ENCODE peak calls at places on chromosomes 2 and 18, in seven cellular contexts. D, E, A, V, S, G and Y are unnamed samples.
A peak's percentile ranks its signal among the peaks of the same experiment; 100 is the strongest.

GRCh38 chr2:27701676-27702075 is 38.0 kb downstream of the SLC4A1AP start:
- DNase-seq in D (no peak), E (no peak), A (no peak), V (no peak), S (no peak), G (no peak), Y (no peak)

GRCh38 chr2:95215018-95215612 is 7.8 kb downstream of the ZNF892 start:
- DNase-seq in D (no peak), E (no peak), A (no peak), V (no peak), S (no peak), G (no peak), Y (no peak)

GRCh38 chr2:86199834-86200177 is 549 bp downstream of the MRPL35 start:
- DNase-seq in D (no peak), E (no peak), A (peak; percentile 12), V (no peak), S (no peak), G (no peak), Y (no peak)

GRCh38 chr2:24830351-24830750 is 37.1 kb downstream of the CENPO start:
- DNase-seq in D (peak; percentile 10), E (no peak), A (peak; percentile 41), V (no peak), S (no peak), G (no peak), Y (no peak)

GRCh38 chr2:144530596-144530995 is 10.7 kb upstream of the ZEB2 start:
- DNase-seq in D (no peak), E (no peak), A (no peak), V (no peak), S (no peak), G (no peak), Y (no peak)

GRCh38 chr18:59041819-59042476 is 97.7 kb upstream of the SEC11C start:
- DNase-seq in D (no peak), E (no peak), A (no peak), V (no peak), S (no peak), G (no peak), Y (no peak)

GRCh38 chr18:56197460-56197859 is 440.9 kb downstream of the TXNL1 start:
- DNase-seq in D (no peak), E (no peak), A (no peak), V (no peak), S (no peak), G (no peak), Y (no peak)

GRCh38 chr2:191384829-191385228 is 139.6 kb downstream of the MYO1B start:
- DNase-seq in D (no peak), E (no peak), A (no peak), V (no peak), S (no peak), G (no peak), Y (no peak)

GRCh38 chr18:45874501-45875184 is 49.2 kb downstream of the SIGLEC15 start:
- DNase-seq in D (no peak), E (no peak), A (no peak), V (no peak), S (no peak), G (peak; percentile 92), Y (no peak)

GRCh38 chr2:171248205-171248662 is 87.5 kb upstream of the TLK1 start:
- DNase-seq in D (no peak), E (no peak), A (no peak), V (no peak), S (no peak), G (peak; percentile 42), Y (no peak)

GRCh38 chr2:153059338-153060052 is 341.1 kb downstream of the ARL6IP6 start:
- DNase-seq in D (peak; percentile 61), E (peak; percentile 56), A (no peak), V (no peak), S (no peak), G (no peak), Y (peak; percentile 66)

GRCh38 chr2:106208874-106209273 is 14.8 kb upstream of the UXS1 start:
- DNase-seq in D (no peak), E (no peak), A (no peak), V (no peak), S (no peak), G (no peak), Y (no peak)

GRCh38 chr18:78558948-78559347 is 420.7 kb upstream of the SALL3 start:
- DNase-seq in D (no peak), E (no peak), A (peak; percentile 40), V (peak; percentile 84), S (no peak), G (no peak), Y (no peak)

GRCh38 chr18:32469190-32469611 is 1.5 kb downstream of the GAREM1 start:
- DNase-seq in D (peak; percentile 19), E (peak; percentile 41), A (peak; percentile 66), V (no peak), S (no peak), G (no peak), Y (no peak)

DNA sequence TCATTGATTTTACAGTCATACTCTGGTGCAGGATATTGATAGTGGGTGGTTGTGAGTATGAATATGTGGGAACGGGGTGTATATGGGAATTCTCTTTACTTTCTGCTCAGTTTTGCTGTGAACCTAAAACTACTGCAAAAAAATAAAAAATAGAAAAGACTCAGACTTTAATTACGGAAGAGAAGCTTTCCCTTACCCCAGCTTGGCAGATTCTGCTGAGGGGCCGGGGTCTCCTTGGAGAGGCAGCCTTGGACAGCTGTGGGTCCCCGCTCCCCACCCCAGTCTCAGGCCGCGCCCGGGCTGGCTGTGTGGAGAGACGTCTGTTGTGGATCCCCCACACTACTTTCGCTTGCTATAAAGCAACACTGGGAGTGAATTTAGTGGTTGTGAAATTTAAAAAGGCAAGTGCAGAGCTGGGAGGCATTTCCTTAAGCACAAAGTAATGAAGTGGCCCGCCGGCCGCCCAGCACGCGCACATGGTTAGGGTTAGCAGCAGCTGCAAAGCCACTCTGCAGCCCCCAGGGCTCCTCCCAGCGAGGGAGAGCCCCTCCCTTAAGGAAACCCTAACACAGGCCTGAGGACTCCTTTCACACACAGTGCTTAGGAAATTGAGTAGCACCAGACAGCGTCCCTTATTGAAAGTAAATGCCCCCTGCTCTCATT is 102.4 kb downstream of the DDX1 start:
- DNase-seq in D (no peak), E (no peak), A (no peak), V (no peak), S (no peak), G (no peak), Y (no peak)
- TF ChIP-seq YY1 in D (no peak), E (no peak), A (no peak), V (no peak), S (no peak), G (no peak), Y (no peak)

GRCh38 chr18:50492061-50492460 is 67.8 kb upstream of the MAPK4 start:
- DNase-seq in D (no peak), E (no peak), A (no peak), V (no peak), S (no peak), G (no peak), Y (no peak)

GRCh38 chr18:50494569-50494968 is 65.3 kb upstream of the MAPK4 start:
- DNase-seq in D (no peak), E (no peak), A (no peak), V (no peak), S (no peak), G (no peak), Y (no peak)
- H3K4me3 ChIP-seq in D (no peak overlapping the region), E (no peak overlapping the region), A (no peak overlapping the region), V (no peak overlapping the region), S (no peak overlapping the region), G (no peak overlapping the region), Y (no peak overlapping the region)

GRCh38 chr18:8686556-8686955 is 18.8 kb upstream of the MTCL1 start:
- DNase-seq in D (no peak), E (no peak), A (no peak), V (no peak), S (no peak), G (no peak), Y (no peak)

GRCh38 chr18:8684577-8684976 is 20.8 kb upstream of the MTCL1 start:
- DNase-seq in D (no peak), E (no peak), A (no peak), V (no peak), S (no peak), G (no peak), Y (no peak)

GRCh38 chr18:8685914-8686216 is 19.5 kb upstream of the MTCL1 start:
- DNase-seq in D (no peak), E (no peak), A (no peak), V (no peak), S (no peak), G (no peak), Y (no peak)

GRCh38 chr18:8688428-8688827 is 16.9 kb upstream of the MTCL1 start:
- DNase-seq in D (no peak), E (no peak), A (no peak), V (no peak), S (no peak), G (no peak), Y (no peak)

DNA sequence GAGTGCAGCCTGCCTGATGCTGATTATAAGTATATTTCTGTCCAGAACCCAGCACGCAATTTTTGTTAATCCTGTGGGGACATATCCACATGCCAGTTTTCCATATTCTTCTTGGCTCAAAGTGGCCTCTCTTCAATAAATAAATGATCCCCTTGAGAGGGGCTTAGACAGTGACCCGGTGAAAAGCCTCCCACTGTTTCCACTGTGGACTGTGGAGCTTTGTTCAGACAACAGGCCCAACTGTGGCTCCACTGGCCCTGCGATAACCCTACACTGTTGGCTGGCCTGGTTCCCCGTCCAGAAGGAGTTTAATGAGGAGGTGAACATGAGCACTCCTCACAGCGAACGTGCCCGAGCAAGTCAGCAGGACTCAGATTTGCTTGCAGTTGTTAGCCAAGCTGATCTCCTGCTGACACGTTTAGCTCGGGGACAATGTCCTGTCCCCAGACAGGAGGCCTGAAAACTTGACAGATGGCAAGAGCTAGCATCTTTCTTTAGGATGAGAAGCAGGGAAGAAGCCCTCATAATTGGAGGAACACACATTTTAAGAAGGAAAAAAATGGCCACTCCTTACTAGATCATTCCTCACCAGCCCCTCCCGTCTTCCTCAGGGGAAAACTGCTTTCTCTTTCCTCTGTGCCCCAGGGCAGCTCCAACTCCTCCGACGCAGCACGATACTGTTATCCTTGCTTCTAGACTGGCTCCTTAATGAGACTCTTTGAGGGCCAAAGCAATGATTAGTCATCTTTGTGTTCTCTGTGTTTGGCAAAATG is 20.0 kb upstream of the MTCL1 start:
- DNase-seq in D (no peak), E (no peak), A (no peak), V (no peak), S (no peak), G (no peak), Y (no peak)
- TF ChIP-seq YY1 in D (no peak), E (no peak), A (no peak), V (no peak), S (no peak), G (no peak), Y (no peak)

DNA sequence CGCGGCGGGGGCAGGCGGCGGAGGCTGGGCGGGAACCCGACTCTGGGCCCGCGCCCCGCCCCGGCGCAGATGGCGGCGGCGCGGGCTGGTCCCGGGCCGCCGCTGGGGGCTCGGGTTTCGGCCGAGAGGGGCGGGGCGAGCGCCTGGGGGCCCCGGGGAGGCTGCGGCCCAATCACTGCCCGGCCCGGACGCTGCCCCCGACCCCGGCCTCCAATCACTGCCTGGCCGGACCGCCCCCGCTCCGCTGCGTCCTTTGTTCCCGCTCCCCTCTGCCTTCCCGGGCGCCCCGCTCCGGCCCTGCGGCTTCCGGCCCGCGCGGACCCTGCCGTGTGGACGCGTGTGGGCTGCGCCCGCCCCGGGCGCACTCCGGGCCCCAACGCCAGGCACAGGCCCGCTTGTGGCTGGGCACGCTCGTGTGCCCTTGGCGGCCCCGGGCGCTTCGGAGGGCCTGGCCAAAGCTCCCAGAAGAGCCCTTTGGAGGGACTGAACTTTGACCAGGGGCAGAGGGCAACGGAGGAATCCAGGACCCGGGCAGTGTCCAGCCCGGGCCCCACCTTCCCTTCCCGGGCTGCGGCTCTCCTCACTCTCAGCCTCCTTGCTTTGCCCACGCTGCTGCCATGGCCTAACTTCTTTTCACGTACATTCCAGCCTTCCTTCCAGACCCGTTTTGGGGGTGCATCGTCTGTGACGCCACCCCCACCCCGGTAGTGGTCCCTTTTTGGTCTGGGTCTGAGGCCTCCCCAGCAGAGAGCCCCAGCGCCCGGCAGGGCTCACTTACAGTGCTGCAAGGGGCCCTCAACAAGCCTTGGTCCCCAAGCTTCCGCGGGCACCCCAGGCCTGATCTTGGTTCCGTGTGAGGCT is 27.1 kb upstream of the PTMA start:
- DNase-seq in D (no peak), E (peak; percentile 87), A (peak; percentile 99), V (peak; percentile 91), S (no peak), G (no peak), Y (peak; percentile 87)
- H3K4me3 ChIP-seq in D (peak overlapping the region; percentile 70), E (peak overlapping the region; percentile 82), A (peak overlapping the region; percentile 54), V (peak overlapping the region; percentile 22), S (peak overlapping the region; percentile 88), G (peak overlapping the region; percentile 87), Y (peak overlapping the region; percentile 93)